ENCODE peak calls at places on chromosomes 12 and 14, in six cellular contexts. E, R, H, V, I and Z are unnamed samples.

GRCh38 chr14:91866061-91866460 is 1.3 kb downstream of the TC2N start:
- DNase-seq in E (no peak), R (peak), H (no peak), V (no peak), I (no peak), Z (no peak)

GRCh38 chr14:73755434-73756014 is 41.3 kb upstream of the PNMA1 start:
- DNase-seq in E (no peak), R (peak), H (peak), V (no peak), I (no peak), Z (no peak)

GRCh38 chr12:131860472-131861260 is 32.5 kb downstream of the MMP17 start:
- DNase-seq in E (no peak), R (no peak), H (peak), V (no peak), I (peak), Z (no peak)

GRCh38 chr12:4809013-4809448 is 88.8 kb downstream of the GALNT8 start:
- DNase-seq in E (no peak), R (no peak), H (no peak), V (peak), I (no peak), Z (peak)

GRCh38 chr12:131902332-131903241 is 8.2 kb downstream of the ULK1 start:
- DNase-seq in E (no peak), R (no peak), H (no peak), V (no peak), I (no peak), Z (no peak)

GRCh38 chr12:50059440-50060119 is 2.2 kb downstream of the ASIC1 start:
- DNase-seq in E (no peak), R (peak), H (no peak), V (no peak), I (no peak), Z (no peak)

GRCh38 chr14:31340297-31341063 is 79.9 kb downstream of the HEATR5A start:
- DNase-seq in E (no peak), R (no peak), H (no peak), V (no peak), I (no peak), Z (no peak)

GRCh38 chr12:100995201-100995600 is 200.6 kb downstream of the ANO4 start:
- DNase-seq in E (no peak), R (peak), H (no peak), V (no peak), I (no peak), Z (no peak)

GRCh38 chr14:68787235-68787727 is 5.6 kb downstream of the ZFP36L1 start:
- DNase-seq in E (no peak), R (peak), H (peak), V (no peak), I (peak), Z (no peak)

GRCh38 chr12:109996483-109996853 is 300 bp upstream of the GIT2 start:
- DNase-seq in E (no peak), R (peak), H (no peak), V (no peak), I (no peak), Z (no peak)

GRCh38 chr14:56422703-56423213 is 156.8 kb upstream of the TMEM260 start:
- DNase-seq in E (peak), R (peak), H (peak), V (peak), I (peak), Z (peak)

GRCh38 chr14:21200752-21201461 is 45.0 kb upstream of the OR5AU1 start:
- DNase-seq in E (no peak), R (no peak), H (no peak), V (no peak), I (no peak), Z (no peak)

GRCh38 chr12:25421651-25422150 is 131.4 kb downstream of the LMNTD1 start:
- DNase-seq in E (no peak), R (no peak), H (no peak), V (no peak), I (no peak), Z (no peak)

GRCh38 chr14:103511022-103511693 is 11.5 kb downstream of the CKB start:
- DNase-seq in E (no peak), R (no peak), H (no peak), V (peak), I (no peak), Z (no peak)

GRCh38 chr12:111655356-111655755 is 30.4 kb downstream of the BRAP start:
- DNase-seq in E (no peak), R (no peak), H (no peak), V (no peak), I (no peak), Z (no peak)

GRCh38 chr14:88986146-88986841 is 161.8 kb downstream of the TTC8 start:
- DNase-seq in E (no peak), R (no peak), H (no peak), V (peak), I (peak), Z (no peak)

GRCh38 chr12:96224219-96224615 is 30.0 kb downstream of the ELK3 start:
- DNase-seq in E (no peak), R (no peak), H (no peak), V (no peak), I (no peak), Z (no peak)

GRCh38 chr14:95958105-95958504 is 81.1 kb upstream of the C14orf132 start:
- DNase-seq in E (no peak), R (no peak), H (no peak), V (no peak), I (no peak), Z (no peak)

GRCh38 chr12:18849761-18850160 is 111.8 kb downstream of the CAPZA3 start:
- DNase-seq in E (no peak), R (no peak), H (no peak), V (no peak), I (no peak), Z (no peak)

GRCh38 chr12:43736921-43737440 is 21.6 kb downstream of the PUS7L start:
- DNase-seq in E (no peak), R (no peak), H (no peak), V (no peak), I (no peak), Z (no peak)

GRCh38 chr14:71754422-71755095 is 177.7 kb upstream of the RGS6 start:
- DNase-seq in E (no peak), R (peak), H (no peak), V (no peak), I (no peak), Z (no peak)

GRCh38 chr12:27844427-27845090 is 64.5 kb upstream of the MANSC4 start:
- DNase-seq in E (peak), R (no peak), H (no peak), V (no peak), I (no peak), Z (no peak)

GRCh38 chr14:104116544-104117340 is 21.6 kb upstream of the KIF26A start:
- DNase-seq in E (no peak), R (no peak), H (peak), V (peak), I (no peak), Z (no peak)

GRCh38 chr12:121405211-121405610 is 5.3 kb downstream of the RNF34 start:
- DNase-seq in E (no peak), R (no peak), H (no peak), V (no peak), I (no peak), Z (no peak)

GRCh38 chr12:3054993-3055711 is 22.0 kb upstream of the TSPAN9 start:
- DNase-seq in E (no peak), R (no peak), H (no peak), V (no peak), I (no peak), Z (no peak)

GRCh38 chr14:103104654-103105511 is 10.4 kb downstream of the EXOC3L4 start:
- DNase-seq in E (peak), R (peak), H (peak), V (peak), I (peak), Z (peak)

DNA sequence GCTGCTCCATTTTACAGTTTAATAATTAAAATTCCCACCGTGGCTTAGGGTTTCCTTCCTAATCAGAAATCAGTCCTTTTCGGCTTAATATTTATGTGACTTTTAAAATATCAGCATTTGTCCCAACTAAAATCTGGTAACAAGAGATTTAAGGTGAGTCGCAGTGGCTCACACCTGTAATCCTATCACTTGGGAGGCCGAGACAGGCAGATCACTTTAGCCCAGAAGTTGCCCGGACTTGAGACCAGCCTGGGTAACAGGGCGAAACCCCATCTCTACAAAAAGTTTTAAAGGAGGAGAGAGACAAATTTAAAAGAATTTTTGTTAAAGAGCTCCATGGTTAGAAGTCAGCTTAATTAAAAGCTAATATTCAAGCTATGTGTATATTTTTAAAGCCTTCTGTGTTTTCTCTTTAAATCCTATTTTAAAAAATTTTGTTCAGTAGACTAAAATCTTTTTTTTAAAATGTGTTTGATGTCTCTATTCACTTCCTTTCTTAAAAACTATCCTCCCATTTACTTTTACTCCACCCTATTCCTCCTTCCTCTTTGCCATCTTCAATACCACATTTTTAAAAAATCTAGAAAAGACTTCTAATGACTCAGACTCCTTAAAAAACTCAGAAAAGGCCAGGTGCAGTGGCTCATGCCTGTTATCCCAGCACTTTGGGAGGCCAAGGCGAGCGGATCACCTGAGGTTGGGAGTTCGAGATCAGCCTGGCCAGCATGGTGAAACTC is 3.8 kb upstream of the TAC3 start:
- DNase-seq in E (no peak), R (no peak), H (no peak), V (no peak), I (no peak), Z (no peak)
- TF ChIP-seq CTCF in E (no peak), R (no peak), H (no peak), V (no peak), I (no peak), Z (no peak)

DNA sequence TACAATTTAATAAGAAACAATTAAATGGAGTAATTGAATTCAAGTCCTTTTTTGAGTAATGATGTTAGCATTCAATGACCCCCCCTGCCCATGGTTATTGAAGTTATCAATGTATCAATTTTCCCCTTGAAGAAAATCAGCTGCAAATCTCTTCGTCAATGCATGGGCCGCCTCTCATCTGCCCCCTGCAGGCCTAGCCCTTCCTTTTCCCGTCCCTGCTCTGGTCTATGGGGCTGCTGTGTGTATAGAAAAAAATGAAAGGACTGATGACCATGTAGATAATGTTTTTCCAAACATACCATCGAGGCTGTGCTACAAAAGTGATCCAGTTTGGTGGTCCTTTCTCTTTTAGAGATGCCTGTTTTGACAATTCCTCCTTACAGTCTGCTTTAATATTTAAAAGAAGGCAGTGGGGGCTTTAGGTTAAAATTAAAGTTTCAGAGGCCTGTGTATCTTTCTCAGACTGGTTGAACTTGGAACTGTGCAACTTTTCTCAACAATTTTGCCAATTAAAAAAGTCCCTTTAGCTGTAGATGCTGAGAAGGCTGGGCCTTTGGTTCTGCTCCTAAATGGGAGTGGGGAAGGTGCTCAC is 98.4 kb downstream of the APAF1 start:
- DNase-seq in E (no peak), R (peak), H (no peak), V (no peak), I (peak), Z (peak)
- TF ChIP-seq CTCF in E (peak), R (peak), H (no peak), V (no peak), I (peak), Z (peak)

DNA sequence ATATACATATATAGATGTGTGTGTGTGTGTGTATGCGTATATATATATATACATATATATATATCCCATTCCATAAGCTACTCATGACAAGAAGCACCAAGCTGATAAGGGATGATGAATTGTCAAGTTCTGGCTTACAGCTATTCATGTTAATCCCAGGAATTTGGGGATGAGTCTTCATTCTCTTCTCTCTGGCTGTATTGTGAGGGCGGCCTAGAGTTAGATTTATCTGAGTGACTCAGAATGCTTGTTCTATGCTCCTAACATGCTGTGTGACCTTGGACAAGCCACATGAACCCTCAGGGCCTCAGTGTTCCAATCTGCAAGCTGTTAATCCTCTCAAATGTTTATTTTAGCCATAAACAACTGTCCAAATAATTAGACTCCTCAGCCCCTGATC is 749.0 kb downstream of the MED13L start:
- DNase-seq in E (no peak), R (no peak), H (no peak), V (no peak), I (no peak), Z (no peak)
- TF ChIP-seq CTCF in E (no peak), R (no peak), H (no peak), V (no peak), I (no peak), Z (no peak)

DNA sequence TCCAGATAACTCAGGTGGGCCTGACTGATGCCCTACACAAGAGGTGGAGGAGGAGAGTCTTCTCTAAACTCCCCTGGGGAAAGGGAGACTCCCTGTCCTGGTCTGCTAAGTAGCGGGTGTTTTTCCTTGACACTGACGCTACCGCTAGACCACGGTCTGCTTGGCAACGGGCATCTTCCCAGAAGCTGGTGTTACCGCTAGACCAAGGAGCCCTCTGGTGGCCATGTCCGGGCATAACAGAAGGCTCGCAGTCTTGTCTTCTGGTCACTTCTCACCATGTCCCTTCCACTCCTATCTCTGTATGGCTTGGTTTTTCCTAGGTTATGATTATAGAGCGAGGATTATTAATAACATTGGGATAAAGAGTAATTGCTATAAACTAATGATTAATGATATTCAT is 965.5 kb downstream of the TMEM121 start:
- DNase-seq in E (no peak), R (no peak), H (no peak), V (no peak), I (peak), Z (no peak)
- TF ChIP-seq CTCF in E (no peak), R (peak), H (no peak), V (no peak), I (peak), Z (peak)